ENCODE peak calls at places on chromosomes 6 and 20, in six cellular contexts. One of them, this sample, is unnamed.

GRCh38 chr6:8195040-8195713 is 92.8 kb upstream of the EEF1E1 start:
- DNase-seq in gastrocnemius medialis: no peak
- DNase-seq in ascending aorta: no peak
- DNase-seq in heart right ventricle: no peak
- DNase-seq in fibroblast of lung: no peak
- DNase-seq in uterus: no peak
- DNase-seq in this sample: no peak

GRCh38 chr6:142764306-142764705 is 180.7 kb downstream of the HIVEP2 start:
- DNase-seq in gastrocnemius medialis: no peak
- DNase-seq in ascending aorta: no peak
- DNase-seq in heart right ventricle: no peak
- DNase-seq in fibroblast of lung: no peak
- DNase-seq in uterus: no peak
- DNase-seq in this sample: no peak

GRCh38 chr20:8005033-8005432 is 14.5 kb downstream of the TMX4 start:
- DNase-seq in gastrocnemius medialis: no peak
- DNase-seq in ascending aorta: no peak
- DNase-seq in heart right ventricle: no peak
- DNase-seq in fibroblast of lung: no peak
- DNase-seq in uterus: no peak
- DNase-seq in this sample: no peak

GRCh38 chr20:17856024-17856564 is 112.5 kb downstream of the SNX5 start:
- DNase-seq in gastrocnemius medialis: no peak
- DNase-seq in ascending aorta: no peak
- DNase-seq in heart right ventricle: no peak
- DNase-seq in fibroblast of lung: peak; percentile 44
- DNase-seq in uterus: no peak
- DNase-seq in this sample: no peak

GRCh38 chr6:160931378-160932343 is 59.9 kb upstream of the MAP3K4 start:
- DNase-seq in gastrocnemius medialis: no peak
- DNase-seq in ascending aorta: no peak
- DNase-seq in heart right ventricle: no peak
- DNase-seq in fibroblast of lung: no peak
- DNase-seq in uterus: no peak
- DNase-seq in this sample: no peak

GRCh38 chr6:30122515-30122914 is 9.6 kb upstream of the TRIM31 start:
- DNase-seq in gastrocnemius medialis: no peak
- DNase-seq in ascending aorta: no peak
- DNase-seq in heart right ventricle: no peak
- DNase-seq in fibroblast of lung: no peak
- DNase-seq in uterus: no peak
- DNase-seq in this sample: no peak

GRCh38 chr6:158041788-158042187 is 60.1 kb downstream of the SYNJ2 start:
- DNase-seq in gastrocnemius medialis: no peak
- DNase-seq in ascending aorta: no peak
- DNase-seq in heart right ventricle: no peak
- DNase-seq in fibroblast of lung: no peak
- DNase-seq in uterus: peak; percentile 15
- DNase-seq in this sample: no peak

GRCh38 chr6:40222354-40222753 is 288.1 kb upstream of the MOCS1 start:
- DNase-seq in gastrocnemius medialis: no peak
- DNase-seq in ascending aorta: no peak
- DNase-seq in heart right ventricle: no peak
- DNase-seq in fibroblast of lung: no peak
- DNase-seq in uterus: no peak
- DNase-seq in this sample: no peak

GRCh38 chr20:41141153-41141815 is 3.9 kb downstream of the PLCG1 start:
- DNase-seq in gastrocnemius medialis: no peak
- DNase-seq in ascending aorta: no peak
- DNase-seq in heart right ventricle: peak; percentile 60
- DNase-seq in fibroblast of lung: peak; percentile 72
- DNase-seq in uterus: no peak
- DNase-seq in this sample: no peak

GRCh38 chr6:167663784-167664432 is 162.8 kb upstream of the AFDN start:
- DNase-seq in gastrocnemius medialis: no peak
- DNase-seq in ascending aorta: no peak
- DNase-seq in heart right ventricle: no peak
- DNase-seq in fibroblast of lung: no peak
- DNase-seq in uterus: no peak
- DNase-seq in this sample: no peak

GRCh38 chr6:112249489-112249888 is 4.9 kb downstream of the LAMA4 start:
- DNase-seq in gastrocnemius medialis: no peak
- DNase-seq in ascending aorta: no peak
- DNase-seq in heart right ventricle: no peak
- DNase-seq in fibroblast of lung: peak; percentile 51
- DNase-seq in uterus: no peak
- DNase-seq in this sample: no peak

GRCh38 chr6:83609248-83609647 is 96.9 kb downstream of the PRSS35 start:
- DNase-seq in gastrocnemius medialis: no peak
- DNase-seq in ascending aorta: no peak
- DNase-seq in heart right ventricle: no peak
- DNase-seq in fibroblast of lung: no peak
- DNase-seq in uterus: no peak
- DNase-seq in this sample: no peak

GRCh38 chr20:13873814-13874213 is 89.0 kb downstream of the NDUFAF5 start:
- DNase-seq in gastrocnemius medialis: no peak
- DNase-seq in ascending aorta: no peak
- DNase-seq in heart right ventricle: no peak
- DNase-seq in fibroblast of lung: no peak
- DNase-seq in uterus: no peak
- DNase-seq in this sample: no peak

GRCh38 chr6:169131356-169131755 is 122.3 kb downstream of the THBS2 start:
- DNase-seq in gastrocnemius medialis: no peak
- DNase-seq in ascending aorta: no peak
- DNase-seq in heart right ventricle: no peak
- DNase-seq in fibroblast of lung: peak; percentile 13
- DNase-seq in uterus: no peak
- DNase-seq in this sample: no peak

GRCh38 chr20:35306931-35307517 is 14.8 kb upstream of the FAM83C start:
- DNase-seq in gastrocnemius medialis: peak; percentile 72
- DNase-seq in ascending aorta: no peak
- DNase-seq in heart right ventricle: no peak
- DNase-seq in fibroblast of lung: peak; percentile 87
- DNase-seq in uterus: no peak
- DNase-seq in this sample: no peak

GRCh38 chr6:90695316-90695715 is 108.4 kb upstream of the MAP3K7 start:
- DNase-seq in gastrocnemius medialis: no peak
- DNase-seq in ascending aorta: no peak
- DNase-seq in heart right ventricle: no peak
- DNase-seq in fibroblast of lung: no peak
- DNase-seq in uterus: no peak
- DNase-seq in this sample: no peak

GRCh38 chr6:1923454-1923853 is 313.7 kb downstream of the FOXC1 start:
- DNase-seq in gastrocnemius medialis: no peak
- DNase-seq in ascending aorta: no peak
- DNase-seq in heart right ventricle: no peak
- DNase-seq in fibroblast of lung: peak; percentile 57
- DNase-seq in uterus: no peak
- DNase-seq in this sample: no peak

GRCh38 chr6:48835421-48835958 is 627.6 kb downstream of the MMUT start:
- DNase-seq in gastrocnemius medialis: no peak
- DNase-seq in ascending aorta: no peak
- DNase-seq in heart right ventricle: no peak
- DNase-seq in fibroblast of lung: peak; percentile 62
- DNase-seq in uterus: no peak
- DNase-seq in this sample: no peak

GRCh38 chr6:55827818-55828522 is 47.4 kb downstream of the BMP5 start:
- DNase-seq in gastrocnemius medialis: no peak
- DNase-seq in ascending aorta: no peak
- DNase-seq in heart right ventricle: no peak
- DNase-seq in fibroblast of lung: no peak
- DNase-seq in uterus: no peak
- DNase-seq in this sample: no peak

GRCh38 chr20:16898433-16898832 is 150.3 kb downstream of the OTOR start:
- DNase-seq in gastrocnemius medialis: no peak
- DNase-seq in ascending aorta: no peak
- DNase-seq in heart right ventricle: no peak
- DNase-seq in fibroblast of lung: no peak
- DNase-seq in uterus: no peak
- DNase-seq in this sample: no peak

GRCh38 chr6:105592329-105592728 is 189.4 kb upstream of the PREP start:
- DNase-seq in gastrocnemius medialis: no peak
- DNase-seq in ascending aorta: no peak
- DNase-seq in heart right ventricle: no peak
- DNase-seq in fibroblast of lung: peak; percentile 61
- DNase-seq in uterus: peak; percentile 69
- DNase-seq in this sample: no peak

GRCh38 chr20:62393266-62393665 is 6.4 kb downstream of the RPS21 start:
- DNase-seq in gastrocnemius medialis: no peak
- DNase-seq in ascending aorta: no peak
- DNase-seq in heart right ventricle: no peak
- DNase-seq in fibroblast of lung: no peak
- DNase-seq in uterus: no peak
- DNase-seq in this sample: no peak

GRCh38 chr6:47180633-47181032 is 129.1 kb downstream of the TNFRSF21 start:
- DNase-seq in gastrocnemius medialis: no peak
- DNase-seq in ascending aorta: no peak
- DNase-seq in heart right ventricle: no peak
- DNase-seq in fibroblast of lung: no peak
- DNase-seq in uterus: no peak
- DNase-seq in this sample: no peak

GRCh38 chr6:134058622-134059366 is 6.4 kb upstream of the SLC2A12 start:
- DNase-seq in gastrocnemius medialis: no peak
- DNase-seq in ascending aorta: no peak
- DNase-seq in heart right ventricle: peak; percentile 24
- DNase-seq in fibroblast of lung: no peak
- DNase-seq in uterus: no peak
- DNase-seq in this sample: no peak

GRCh38 chr20:34052414-34052813 is 58.7 kb downstream of the RALY start:
- DNase-seq in gastrocnemius medialis: no peak
- DNase-seq in ascending aorta: no peak
- DNase-seq in heart right ventricle: no peak
- DNase-seq in fibroblast of lung: no peak
- DNase-seq in uterus: no peak
- DNase-seq in this sample: no peak

GRCh38 chr6:24033284-24033683 is 92.7 kb upstream of the NRSN1 start:
- DNase-seq in gastrocnemius medialis: no peak
- DNase-seq in ascending aorta: no peak
- DNase-seq in heart right ventricle: no peak
- DNase-seq in fibroblast of lung: no peak
- DNase-seq in uterus: no peak
- DNase-seq in this sample: no peak
- TF ChIP-seq CTCF in gastrocnemius medialis: no peak
- TF ChIP-seq CTCF in ascending aorta: no peak
- TF ChIP-seq CTCF in heart right ventricle: peak; percentile 17
- TF ChIP-seq CTCF in fibroblast of lung: no peak
- TF ChIP-seq CTCF in uterus: no peak
- TF ChIP-seq CTCF in this sample: no peak

GRCh38 chr20:9515761-9516657 is 1.6 kb downstream of the LAMP5 start:
- DNase-seq in gastrocnemius medialis: no peak
- DNase-seq in ascending aorta: no peak
- DNase-seq in heart right ventricle: no peak
- DNase-seq in fibroblast of lung: no peak
- DNase-seq in uterus: no peak
- DNase-seq in this sample: no peak

GRCh38 chr20:9517297-9518134 is 3.1 kb downstream of the LAMP5 start:
- DNase-seq in gastrocnemius medialis: no peak
- DNase-seq in ascending aorta: no peak
- DNase-seq in heart right ventricle: no peak
- DNase-seq in fibroblast of lung: no peak
- DNase-seq in uterus: no peak
- DNase-seq in this sample: no peak

GRCh38 chr20:9516658-9516987 is 2.2 kb downstream of the LAMP5 start:
- DNase-seq in gastrocnemius medialis: no peak
- DNase-seq in ascending aorta: no peak
- DNase-seq in heart right ventricle: no peak
- DNase-seq in fibroblast of lung: no peak
- DNase-seq in uterus: no peak
- DNase-seq in this sample: no peak

GRCh38 chr20:9518776-9519175 is 4.4 kb downstream of the LAMP5 start:
- DNase-seq in gastrocnemius medialis: no peak
- DNase-seq in ascending aorta: no peak
- DNase-seq in heart right ventricle: no peak
- DNase-seq in fibroblast of lung: no peak
- DNase-seq in uterus: no peak
- DNase-seq in this sample: no peak

DNA sequence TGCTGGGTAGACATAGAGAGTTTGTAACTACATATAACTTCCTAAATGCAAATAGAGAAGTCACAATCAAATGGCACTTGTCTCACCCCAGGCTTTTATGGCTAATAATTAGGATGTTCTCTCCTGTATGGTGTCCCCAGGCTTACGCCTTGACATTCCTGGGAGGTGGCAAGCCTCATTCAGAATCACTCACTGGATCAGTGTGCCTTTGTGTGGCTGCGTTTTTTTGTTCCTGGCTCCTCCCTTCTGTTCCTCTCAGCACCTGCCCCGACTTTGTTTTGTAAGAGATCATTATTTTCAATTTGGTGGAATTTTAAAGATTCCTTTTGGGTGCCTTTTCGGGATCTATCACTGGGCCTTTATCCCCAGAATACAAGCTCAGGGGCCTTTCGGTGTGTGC is 5.7 kb downstream of the LAMP5 start:
- DNase-seq in gastrocnemius medialis: no peak
- DNase-seq in ascending aorta: no peak
- DNase-seq in heart right ventricle: no peak
- DNase-seq in fibroblast of lung: no peak
- DNase-seq in uterus: no peak
- DNase-seq in this sample: no peak
- H3K27me3 ChIP-seq in gastrocnemius medialis: peaks cover 17% of the 10 kb centered on the region
- H3K27me3 ChIP-seq in ascending aorta: no peaks in the 10 kb centered on the region
- H3K27me3 ChIP-seq in heart right ventricle: peaks cover 67% of the 10 kb centered on the region
- H3K27me3 ChIP-seq in fibroblast of lung: peaks cover 25% of the 10 kb centered on the region
- H3K27me3 ChIP-seq in uterus: no peaks in the 10 kb centered on the region
- H3K27me3 ChIP-seq in this sample: no peaks in the 10 kb centered on the region

DNA sequence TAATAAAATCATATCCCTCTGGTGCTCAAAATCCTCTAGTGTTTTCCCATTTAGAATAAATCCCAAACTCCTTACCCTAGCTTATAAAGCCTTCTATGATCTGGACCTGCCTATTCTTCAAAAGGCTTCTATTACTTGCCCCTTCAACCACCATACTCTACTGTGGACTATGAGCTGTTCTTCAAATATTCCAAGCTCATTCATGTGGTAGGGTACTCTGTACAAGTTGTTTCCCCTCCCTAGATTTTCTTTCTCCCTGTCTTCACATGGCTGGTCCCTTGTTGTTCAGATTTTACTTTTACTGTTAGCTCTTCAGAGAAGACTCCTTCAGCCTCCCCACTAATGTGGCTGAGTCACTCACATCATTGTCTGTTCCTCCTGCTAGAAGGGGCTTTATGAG is 193.2 kb downstream of the OGFRL1 start:
- DNase-seq in gastrocnemius medialis: no peak
- DNase-seq in ascending aorta: no peak
- DNase-seq in heart right ventricle: no peak
- DNase-seq in fibroblast of lung: no peak
- DNase-seq in uterus: no peak
- DNase-seq in this sample: no peak
- H3K4me1 ChIP-seq in gastrocnemius medialis: no peaks in the 10 kb centered on the region
- H3K4me1 ChIP-seq in ascending aorta: peaks cover 25% of the 10 kb centered on the region
- H3K4me1 ChIP-seq in heart right ventricle: peaks cover 5% of the 10 kb centered on the region
- H3K4me1 ChIP-seq in fibroblast of lung: peaks cover 7% of the 10 kb centered on the region
- H3K4me1 ChIP-seq in uterus: no peaks in the 10 kb centered on the region
- H3K4me1 ChIP-seq in this sample: peaks cover 35% of the 10 kb centered on the region

GRCh38 chr20:38242848-38243449 is 17.6 kb downstream of the KIAA1755 start:
- DNase-seq in gastrocnemius medialis: no peak
- DNase-seq in ascending aorta: no peak
- DNase-seq in heart right ventricle: no peak
- DNase-seq in fibroblast of lung: no peak
- DNase-seq in uterus: no peak
- DNase-seq in this sample: no peak
- TF ChIP-seq CTCF in gastrocnemius medialis: no peak
- TF ChIP-seq CTCF in ascending aorta: no peak
- TF ChIP-seq CTCF in heart right ventricle: peak; percentile 35
- TF ChIP-seq CTCF in fibroblast of lung: peak; percentile 60
- TF ChIP-seq CTCF in uterus: no peak
- TF ChIP-seq CTCF in this sample: no peak

This sample was measured in thoracic aorta.